ENCODE peak calls at places on chromosomes 13 and 19, in five cellular contexts. One of them, this sample, is unnamed.

GRCh38 chr19:19659646-19660245 is 3.7 kb downstream of the ATP13A1 start:
- DNase-seq in Peyer's patch: no peak
- DNase-seq in right lobe of liver: no peak
- DNase-seq in NT2/D1: no peak
- DNase-seq in PC-3: no peak
- DNase-seq in this sample: no peak

GRCh38 chr19:1411255-1412191 is 4.1 kb downstream of the DAZAP1 start:
- DNase-seq in right lobe of liver: no peak
- DNase-seq in Peyer's patch: no peak
- DNase-seq in PC-3: no peak
- DNase-seq in NT2/D1: no peak
- DNase-seq in this sample: peak; percentile 87

GRCh38 chr19:30519607-30520205 is 147.5 kb downstream of the ZNF536 start:
- DNase-seq in right lobe of liver: no peak
- DNase-seq in PC-3: no peak
- DNase-seq in NT2/D1: no peak
- DNase-seq in Peyer's patch: no peak
- DNase-seq in this sample: no peak

GRCh38 chr19:45670670-45671453 is 2.8 kb downstream of the GIPR start:
- DNase-seq in right lobe of liver: peak; percentile 73
- DNase-seq in PC-3: peak; percentile 71
- DNase-seq in Peyer's patch: peak; percentile 67
- DNase-seq in NT2/D1: peak; percentile 85
- DNase-seq in this sample: peak; percentile 70

GRCh38 chr19:49210901-49211451 is 53.4 kb downstream of the TRPM4 start:
- DNase-seq in Peyer's patch: no peak
- DNase-seq in NT2/D1: no peak
- DNase-seq in PC-3: no peak
- DNase-seq in right lobe of liver: no peak
- DNase-seq in this sample: no peak

GRCh38 chr13:48353590-48353989 is 50.0 kb downstream of the RB1 start:
- DNase-seq in Peyer's patch: no peak
- DNase-seq in right lobe of liver: no peak
- DNase-seq in PC-3: no peak
- DNase-seq in NT2/D1: no peak
- DNase-seq in this sample: no peak

GRCh38 chr13:95533545-95534135 is 18.9 kb upstream of the CLDN10 start:
- DNase-seq in PC-3: no peak
- DNase-seq in Peyer's patch: no peak
- DNase-seq in right lobe of liver: no peak
- DNase-seq in NT2/D1: no peak
- DNase-seq in this sample: no peak

GRCh38 chr19:1000591-1001537 is 645 bp downstream of the GRIN3B start:
- DNase-seq in Peyer's patch: no peak
- DNase-seq in right lobe of liver: no peak
- DNase-seq in NT2/D1: no peak
- DNase-seq in PC-3: no peak
- DNase-seq in this sample: no peak

GRCh38 chr19:43469160-43469480 is 3.7 kb upstream of the LYPD3 start:
- DNase-seq in right lobe of liver: no peak
- DNase-seq in Peyer's patch: no peak
- DNase-seq in PC-3: no peak
- DNase-seq in NT2/D1: no peak
- DNase-seq in this sample: no peak

GRCh38 chr13:97119899-97120745 is 102.0 kb upstream of the MBNL2 start:
- DNase-seq in PC-3: peak; percentile 22
- DNase-seq in Peyer's patch: no peak
- DNase-seq in NT2/D1: no peak
- DNase-seq in right lobe of liver: no peak
- DNase-seq in this sample: no peak

GRCh38 chr13:35485451-35485850 is 9.0 kb upstream of the MAB21L1 start:
- DNase-seq in Peyer's patch: no peak
- DNase-seq in PC-3: no peak
- DNase-seq in NT2/D1: no peak
- DNase-seq in right lobe of liver: no peak
- DNase-seq in this sample: no peak

GRCh38 chr13:48199404-48199991 is 33.5 kb upstream of the ITM2B start:
- DNase-seq in Peyer's patch: no peak
- DNase-seq in NT2/D1: no peak
- DNase-seq in right lobe of liver: no peak
- DNase-seq in PC-3: no peak
- DNase-seq in this sample: no peak

GRCh38 chr13:108834193-108834592 is 204.8 kb downstream of the MYO16 start:
- DNase-seq in Peyer's patch: no peak
- DNase-seq in NT2/D1: peak; percentile 16
- DNase-seq in PC-3: peak; percentile 2
- DNase-seq in right lobe of liver: no peak
- DNase-seq in this sample: no peak

GRCh38 chr13:108326318-108326717 is 56.8 kb downstream of the TNFSF13B start:
- DNase-seq in NT2/D1: no peak
- DNase-seq in Peyer's patch: no peak
- DNase-seq in PC-3: no peak
- DNase-seq in right lobe of liver: no peak
- DNase-seq in this sample: no peak

GRCh38 chr19:6260912-6261636 is 18.7 kb downstream of the MLLT1 start:
- DNase-seq in NT2/D1: peak; percentile 30
- DNase-seq in PC-3: peak; percentile 54
- DNase-seq in Peyer's patch: no peak
- DNase-seq in right lobe of liver: no peak
- DNase-seq in this sample: no peak

GRCh38 chr13:95354680-95355487 is 53.6 kb upstream of the ABCC4 start:
- DNase-seq in NT2/D1: no peak
- DNase-seq in Peyer's patch: no peak
- DNase-seq in right lobe of liver: peak; percentile 60
- DNase-seq in PC-3: no peak
- DNase-seq in this sample: no peak

GRCh38 chr19:11375143-11375948 is 880 bp downstream of the SWSAP1 start:
- DNase-seq in Peyer's patch: peak; percentile 76
- DNase-seq in right lobe of liver: peak; percentile 84
- DNase-seq in NT2/D1: no peak
- DNase-seq in PC-3: peak; percentile 49
- DNase-seq in this sample: peak; percentile 67

GRCh38 chr19:42242512-42243409 is at the start of gene GSK3A:
- DNase-seq in right lobe of liver: peak; percentile 99
- DNase-seq in Peyer's patch: peak; percentile 99
- DNase-seq in NT2/D1: peak; percentile 95
- DNase-seq in PC-3: peak; percentile 96
- DNase-seq in this sample: peak; percentile 99

GRCh38 chr13:45105895-45106294 is 14.4 kb upstream of the GTF2F2 start:
- DNase-seq in PC-3: no peak
- DNase-seq in right lobe of liver: no peak
- DNase-seq in NT2/D1: no peak
- DNase-seq in Peyer's patch: no peak
- DNase-seq in this sample: no peak

GRCh38 chr13:101267656-101268055 is 148.7 kb downstream of the NALCN start:
- DNase-seq in NT2/D1: no peak
- DNase-seq in right lobe of liver: no peak
- DNase-seq in Peyer's patch: no peak
- DNase-seq in PC-3: peak; percentile 93
- DNase-seq in this sample: no peak

GRCh38 chr13:110114351-110114750 is 192.6 kb downstream of the COL4A1 start:
- DNase-seq in right lobe of liver: no peak
- DNase-seq in NT2/D1: no peak
- DNase-seq in Peyer's patch: no peak
- DNase-seq in PC-3: peak; percentile 44
- DNase-seq in this sample: no peak

GRCh38 chr19:11096210-11096841 is 7.1 kb downstream of the LDLR start:
- DNase-seq in right lobe of liver: no peak
- DNase-seq in PC-3: peak; percentile 35
- DNase-seq in Peyer's patch: no peak
- DNase-seq in NT2/D1: no peak
- DNase-seq in this sample: no peak

GRCh38 chr13:107210216-107211010 is 642.5 kb upstream of the ARGLU1 start:
- DNase-seq in right lobe of liver: no peak
- DNase-seq in PC-3: no peak
- DNase-seq in NT2/D1: no peak
- DNase-seq in Peyer's patch: no peak
- DNase-seq in this sample: no peak

GRCh38 chr13:76222511-76222910 is 586.4 kb downstream of the LMO7 start:
- DNase-seq in right lobe of liver: no peak
- DNase-seq in Peyer's patch: no peak
- DNase-seq in PC-3: no peak
- DNase-seq in NT2/D1: no peak
- DNase-seq in this sample: no peak

GRCh38 chr13:34543836-34544235 is 398.2 kb upstream of the NBEA start:
- DNase-seq in NT2/D1: no peak
- DNase-seq in Peyer's patch: no peak
- DNase-seq in PC-3: no peak
- DNase-seq in right lobe of liver: no peak
- DNase-seq in this sample: no peak

DNA sequence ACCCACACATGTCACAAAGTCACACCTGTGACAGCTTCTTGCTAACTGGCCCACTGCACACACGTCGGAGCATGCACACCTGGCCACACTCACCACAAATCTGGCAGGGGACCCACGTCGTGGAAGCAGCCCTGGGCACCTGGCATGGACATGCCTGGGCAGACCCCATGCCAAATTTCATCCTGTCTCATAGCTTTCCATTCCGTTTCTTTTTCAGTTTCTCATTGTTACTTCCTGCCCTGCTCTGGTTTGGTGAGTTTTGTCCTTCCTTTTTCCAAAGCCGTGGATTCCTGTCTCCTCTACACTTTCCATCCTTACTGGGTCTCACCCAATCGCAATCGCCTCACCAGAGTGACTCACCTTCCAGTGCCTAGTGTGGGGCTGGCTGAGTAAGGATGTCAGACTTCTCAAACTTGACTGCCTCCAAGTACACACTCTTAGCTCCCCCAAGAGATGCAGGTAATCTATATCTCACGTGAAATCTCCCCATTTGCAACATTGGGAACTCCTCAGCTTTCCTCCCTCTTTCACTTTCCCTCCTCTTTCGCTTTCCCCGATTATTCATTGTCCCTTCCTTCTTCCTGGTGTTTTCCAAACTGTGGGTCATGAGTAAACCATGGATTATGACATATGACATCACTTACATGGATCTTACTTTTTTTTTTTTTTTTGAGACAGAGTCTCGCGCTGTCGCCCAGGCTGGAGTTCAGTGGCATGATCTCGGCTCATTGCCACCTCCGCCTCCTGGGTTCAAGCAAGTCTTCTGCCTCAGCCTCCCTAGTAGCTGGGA is 1.6 kb upstream of the BBC3 start:
- DNase-seq in Peyer's patch: no peak
- DNase-seq in right lobe of liver: no peak
- DNase-seq in PC-3: peak; percentile 45
- DNase-seq in NT2/D1: no peak
- DNase-seq in this sample: no peak
- H3K4me3 ChIP-seq in Peyer's patch: no peak overlapping the region
- H3K4me3 ChIP-seq in right lobe of liver: no peak overlapping the region
- H3K4me3 ChIP-seq in PC-3: peak overlapping the region; percentile 36
- H3K4me3 ChIP-seq in NT2/D1: no peak overlapping the region
- H3K4me3 ChIP-seq in this sample: peak overlapping the region; percentile 84

GRCh38 chr19:18460900-18461299 is 23.0 kb upstream of the ISYNA1 start:
- DNase-seq in right lobe of liver: no peak
- DNase-seq in NT2/D1: no peak
- DNase-seq in Peyer's patch: no peak
- DNase-seq in PC-3: no peak
- DNase-seq in this sample: no peak
- H3K4me1 ChIP-seq in right lobe of liver: no peaks in the 10 kb centered on the region
- H3K4me1 ChIP-seq in NT2/D1: peaks cover 24% of the 10 kb centered on the region
- H3K4me1 ChIP-seq in Peyer's patch: no peaks in the 10 kb centered on the region
- H3K4me1 ChIP-seq in PC-3: peaks cover 38% of the 10 kb centered on the region
- H3K4me1 ChIP-seq in this sample: no peaks in the 10 kb centered on the region

GRCh38 chr19:7962644-7963268 is 19.3 kb upstream of the TIMM44 start:
- DNase-seq in right lobe of liver: no peak
- DNase-seq in NT2/D1: no peak
- DNase-seq in PC-3: no peak
- DNase-seq in Peyer's patch: no peak
- DNase-seq in this sample: no peak

GRCh38 chr19:7961930-7962626 is 18.6 kb upstream of the TIMM44 start:
- DNase-seq in Peyer's patch: no peak
- DNase-seq in NT2/D1: no peak
- DNase-seq in PC-3: no peak
- DNase-seq in right lobe of liver: no peak
- DNase-seq in this sample: no peak

GRCh38 chr19:7965921-7966665 is 22.6 kb upstream of the TIMM44 start:
- DNase-seq in NT2/D1: no peak
- DNase-seq in right lobe of liver: no peak
- DNase-seq in PC-3: no peak
- DNase-seq in Peyer's patch: no peak
- DNase-seq in this sample: no peak

GRCh38 chr19:7965259-7965841 is 21.9 kb upstream of the TIMM44 start:
- DNase-seq in PC-3: peak; percentile 35
- DNase-seq in Peyer's patch: no peak
- DNase-seq in NT2/D1: no peak
- DNase-seq in right lobe of liver: no peak
- DNase-seq in this sample: no peak

DNA sequence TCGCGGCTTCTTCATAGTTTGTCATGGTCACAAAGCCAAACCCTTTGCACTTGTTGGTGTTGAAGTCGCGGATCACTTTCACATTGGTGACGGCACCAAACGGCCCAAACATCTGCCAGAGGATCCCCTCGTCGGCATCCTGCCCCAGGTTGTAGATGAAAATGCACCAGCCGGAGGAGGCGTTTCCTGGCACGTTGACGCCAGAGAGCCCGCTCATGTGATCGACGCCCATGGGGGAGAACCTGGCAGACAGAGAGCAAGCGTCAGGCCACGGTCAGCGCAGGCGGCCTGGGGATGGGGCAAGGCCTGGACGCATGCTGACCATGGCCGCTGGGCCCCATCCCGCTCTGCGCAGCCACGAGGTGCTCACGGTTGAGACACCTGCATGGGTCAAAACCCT is 20.1 kb upstream of the TIMM44 start:
- DNase-seq in NT2/D1: no peak
- DNase-seq in Peyer's patch: no peak
- DNase-seq in right lobe of liver: no peak
- DNase-seq in PC-3: no peak
- DNase-seq in this sample: no peak
- H3K36me3 ChIP-seq in NT2/D1: peaks cover 92% of the 10 kb centered on the region
- H3K36me3 ChIP-seq in Peyer's patch: peaks cover 75% of the 10 kb centered on the region
- H3K36me3 ChIP-seq in right lobe of liver: peaks cover 8% of the 10 kb centered on the region
- H3K36me3 ChIP-seq in PC-3: peaks cover 62% of the 10 kb centered on the region
- H3K36me3 ChIP-seq in this sample: peaks cover 50% of the 10 kb centered on the region

DNA sequence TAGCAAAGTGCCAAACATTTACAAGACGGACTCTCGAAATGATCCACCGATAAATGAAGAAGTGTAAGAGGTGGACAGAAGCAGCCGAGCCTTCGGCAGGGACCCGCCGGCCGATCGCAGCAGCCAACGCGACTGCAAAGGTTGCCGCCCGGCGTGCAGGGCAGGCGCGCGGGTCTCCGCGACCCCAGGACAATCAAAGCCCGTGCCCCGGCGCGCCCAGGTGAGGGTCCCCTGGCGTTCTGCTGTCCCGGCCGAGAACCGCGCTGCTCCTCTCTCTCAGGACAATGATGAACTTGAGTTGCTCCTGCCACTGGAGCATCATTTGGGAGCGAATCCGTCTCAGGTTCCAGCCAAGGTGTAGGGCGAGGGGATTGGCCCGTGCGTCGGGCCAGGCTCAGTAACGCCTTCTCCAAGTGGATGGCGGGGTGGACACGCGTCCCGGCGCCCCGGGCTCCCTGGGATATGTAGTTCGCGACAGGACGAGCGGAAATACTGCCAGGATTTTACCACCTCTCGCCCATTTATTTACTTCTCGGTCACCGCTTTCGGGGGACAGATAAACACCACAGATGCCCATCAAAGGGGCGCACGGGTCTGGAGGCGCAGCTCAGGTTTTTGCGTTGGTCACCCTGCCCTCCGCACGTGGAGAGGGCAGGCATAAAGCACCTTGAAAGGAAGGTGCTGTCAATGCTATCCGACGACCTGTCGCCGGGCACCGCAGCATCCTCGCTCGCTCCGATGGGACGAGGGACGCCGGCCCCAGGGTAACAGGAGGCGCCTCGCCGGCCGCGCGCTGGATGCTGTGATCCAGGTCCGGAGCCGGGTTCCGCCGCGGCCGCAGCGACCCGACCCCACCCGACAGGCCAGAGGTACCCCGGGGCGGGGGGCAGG is at the start of the genes BIVM and POGLUT2:
- DNase-seq in right lobe of liver: peak; percentile 96
- DNase-seq in NT2/D1: peak; percentile 92
- DNase-seq in PC-3: peak; percentile 92
- DNase-seq in Peyer's patch: peak; percentile 61
- DNase-seq in this sample: peak; percentile 94
- H3K4me3 ChIP-seq in right lobe of liver: peak within 1 kb of the TSS; percentile 88
- H3K4me3 ChIP-seq in NT2/D1: peak within 1 kb of the TSS; percentile 74
- H3K4me3 ChIP-seq in PC-3: peak within 1 kb of the TSS; percentile 85
- H3K4me3 ChIP-seq in Peyer's patch: peak within 1 kb of the TSS; percentile 60
- H3K4me3 ChIP-seq in this sample: peak within 1 kb of the TSS; percentile 73

This sample was measured in right atrium auricular region.